ENCODE peak calls at places on chromosomes 3 and 15, in four cellular contexts. E is SK-N-SH, N is GM12891, H is K562. F is an unnamed sample.

GRCh38 chr15:95559875-95560394 is 770.6 kb upstream of the NR2F2 start:
- DNase-seq in H (peak), N (no peak), E (no peak), F (no peak)

GRCh38 chr15:68431792-68432401 is at the start of gene ITGA11:
- DNase-seq in E (peak), N (peak), H (peak), F (no peak)

GRCh38 chr3:9068044-9068443 is 104.8 kb upstream of the RAD18 start:
- DNase-seq in N (no peak), H (no peak), E (no peak), F (no peak)

GRCh38 chr3:132787616-132788015 is 65.4 kb upstream of the NPHP3 start:
- DNase-seq in H (no peak), E (no peak), N (no peak), F (no peak)

GRCh38 chr15:39922450-39923092 is 2.5 kb upstream of the GPR176 start:
- DNase-seq in H (no peak), E (no peak), N (no peak), F (no peak)

GRCh38 chr3:115571413-115571812 is 51.9 kb upstream of the GAP43 start:
- DNase-seq in N (no peak), H (no peak), E (no peak), F (no peak)

GRCh38 chr3:81393251-81393650 is 368.2 kb downstream of the GBE1 start:
- DNase-seq in E (no peak), H (no peak), N (no peak), F (no peak)

GRCh38 chr3:132062535-132062934 is 27.7 kb upstream of the CPNE4 start:
- DNase-seq in N (no peak), H (no peak), E (no peak), F (no peak)

GRCh38 chr15:57591822-57592367 is at the start of gene MYZAP:
- DNase-seq in H (peak), E (peak), N (peak), F (peak)

GRCh38 chr3:38578551-38578950 is 70.9 kb downstream of the SCN5A start:
- DNase-seq in E (no peak), N (no peak), H (no peak), F (no peak)

GRCh38 chr15:48084759-48085420 is 35.9 kb upstream of the SLC24A5 start:
- DNase-seq in H (no peak), E (peak), N (no peak), F (no peak)

GRCh38 chr3:27681249-27681748 is 40.8 kb downstream of the EOMES start:
- DNase-seq in N (peak), E (peak), H (peak), F (peak)

GRCh38 chr15:92878593-92879053 is 21.5 kb upstream of the CHD2 start:
- DNase-seq in H (peak), N (no peak), E (no peak), F (no peak)

GRCh38 chr15:84968301-84968700 is 13.4 kb upstream of the PDE8A start:
- DNase-seq in E (no peak), H (no peak), N (no peak), F (no peak)

GRCh38 chr3:177377166-177377565 is 179.9 kb upstream of the TBL1XR1 start:
- DNase-seq in H (no peak), N (no peak), E (no peak), F (no peak)

GRCh38 chr3:20561166-20561565 is 375.2 kb upstream of the SGO1 start:
- DNase-seq in H (no peak), E (no peak), N (no peak), F (no peak)

GRCh38 chr3:40895109-40895508 is 304.2 kb upstream of the CTNNB1 start:
- DNase-seq in E (no peak), N (no peak), H (no peak), F (no peak)

GRCh38 chr15:40320931-40321371 is 2.5 kb upstream of the INAFM2 start:
- DNase-seq in E (peak), H (peak), N (no peak), F (no peak)

GRCh38 chr3:48215019-48215418 is 8.3 kb upstream of the CAMP start:
- DNase-seq in H (no peak), E (no peak), N (no peak), F (no peak)

GRCh38 chr15:50828610-50829206 is 63.2 kb upstream of the SPPL2A start:
- DNase-seq in H (no peak), N (no peak), E (no peak), F (no peak)
- TF ChIP-seq TAF1 in H (no peak), N (no peak), E (no peak), F (no peak)

GRCh38 chr3:126928921-126929485 is 53.9 kb upstream of the PLXNA1 start:
- DNase-seq in E (peak), N (no peak), H (no peak), F (no peak)

GRCh38 chr3:126927846-126928245 is 55.1 kb upstream of the PLXNA1 start:
- DNase-seq in E (peak), H (no peak), N (no peak), F (no peak)

GRCh38 chr3:126925411-126926171 is 57.3 kb upstream of the PLXNA1 start:
- DNase-seq in H (no peak), N (no peak), E (no peak), F (no peak)

GRCh38 chr3:126927405-126927750 is 55.5 kb upstream of the PLXNA1 start:
- DNase-seq in H (no peak), E (peak), N (no peak), F (no peak)

GRCh38 chr3:126926684-126927404 is 56.1 kb upstream of the PLXNA1 start:
- DNase-seq in E (no peak), H (peak), N (no peak), F (no peak)
- TF ChIP-seq POLR2AphosphoS5 in E (no peak), H (no peak), N (no peak), F (no peak)

DNA sequence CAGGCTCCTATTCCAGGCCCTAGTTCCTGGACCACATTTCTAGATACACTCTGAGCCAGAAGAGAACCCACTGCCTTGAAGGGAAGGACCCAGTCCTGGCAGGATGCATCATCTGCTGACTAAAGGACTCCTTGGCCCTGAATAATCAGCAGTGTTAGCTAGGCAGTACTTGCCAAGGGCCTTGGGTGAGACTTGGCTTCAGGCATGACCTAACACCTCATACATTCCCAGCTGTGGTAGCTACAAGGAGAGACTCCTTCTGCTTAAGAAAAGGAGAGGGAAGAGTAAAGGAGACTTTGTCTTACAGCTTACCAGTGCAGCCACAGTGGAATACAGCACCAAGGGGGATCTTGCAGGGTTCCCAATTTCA is 26.4 kb downstream of the PEAK1 start:
- DNase-seq in N (no peak), E (no peak), H (no peak), F (no peak)
- TF ChIP-seq TAF1 in N (no peak), E (no peak), H (no peak), F (no peak)

GRCh38 chr15:51332211-51333147 is 5.9 kb downstream of the CYP19A1 start:
- DNase-seq in N (no peak), E (no peak), H (no peak), F (no peak)

GRCh38 chr15:51335087-51335486 is 3.3 kb downstream of the CYP19A1 start:
- DNase-seq in N (no peak), E (no peak), H (no peak), F (no peak)

GRCh38 chr15:51333571-51333970 is 4.8 kb downstream of the CYP19A1 start:
- DNase-seq in E (no peak), H (no peak), N (no peak), F (no peak)

GRCh38 chr15:51335538-51335961 is 2.8 kb downstream of the CYP19A1 start:
- DNase-seq in H (no peak), N (no peak), E (no peak), F (no peak)

GRCh38 chr15:51334011-51334426 is 4.4 kb downstream of the CYP19A1 start:
- DNase-seq in N (no peak), E (no peak), H (no peak), F (no peak)
- TF ChIP-seq POLR2AphosphoS5 in N (no peak), E (no peak), H (no peak), F (no peak)

F was measured in GM12892.